ENCODE peak calls at places on chromosomes 1 and 21, in nine cellular contexts. D, B, S, W, J, R, G, H and L are unnamed samples.

GRCh38 chr1:53733975-53734649 is 4.9 kb downstream of the GLIS1 start:
- DNase-seq in B (no peak), R (no peak), S (peak; percentile 93), G (peak; percentile 92), W (no peak), J (no peak), H (no peak), D (no peak), L (no peak)

GRCh38 chr1:151713874-151714273 is 2.7 kb downstream of the CELF3 start:
- DNase-seq in G (no peak), R (no peak), J (no peak), S (no peak), B (no peak), W (no peak), D (no peak), H (no peak), L (no peak)

GRCh38 chr1:59413327-59413720 is 116.4 kb downstream of the FGGY start:
- DNase-seq in D (no peak), B (no peak), J (no peak), H (no peak), R (no peak), G (peak; percentile 12), S (no peak), W (no peak), L (no peak)

GRCh38 chr1:54774820-54775498 is 10.6 kb upstream of the PARS2 start:
- DNase-seq in J (no peak), H (no peak), S (peak; percentile 17), G (peak; percentile 37), W (no peak), R (no peak), D (no peak), B (peak; percentile 52), L (no peak)

GRCh38 chr1:29196863-29197589 is 15.3 kb upstream of the SRSF4 start:
- DNase-seq in G (peak; percentile 79), R (no peak), B (no peak), W (no peak), D (no peak), H (no peak), J (peak; percentile 7), S (peak; percentile 79), L (no peak)

GRCh38 chr21:34592120-34592561 is 22.8 kb downstream of the RCAN1 start:
- DNase-seq in H (peak; percentile 58), W (no peak), G (peak; percentile 43), J (no peak), B (no peak), D (no peak), R (peak; percentile 91), S (no peak), L (peak; percentile 25)

GRCh38 chr1:153032677-153033308 is 1.8 kb downstream of the SPRR1B start:
- DNase-seq in D (no peak), S (peak; percentile 69), H (peak; percentile 47), R (no peak), G (peak; percentile 66), J (no peak), B (peak; percentile 26), W (no peak), L (peak; percentile 51)

GRCh38 chr1:77742011-77742555 is 17.6 kb downstream of the USP33 start:
- DNase-seq in D (no peak), G (no peak), W (no peak), B (no peak), H (no peak), J (no peak), R (no peak), S (no peak), L (no peak)

GRCh38 chr1:7549277-7549676 is 221.8 kb upstream of the VAMP3 start:
- DNase-seq in H (no peak), G (peak; percentile 73), S (peak; percentile 99), D (no peak), B (peak; percentile 46), R (peak; percentile 55), W (no peak), J (no peak), L (no peak)

GRCh38 chr1:109615879-109616278 is 3.5 kb downstream of the GNAT2 start:
- DNase-seq in D (no peak), S (no peak), B (no peak), H (peak; percentile 45), J (no peak), G (no peak), R (no peak), W (no peak), L (no peak)

GRCh38 chr21:15051652-15052554 is 12.9 kb downstream of the NRIP1 start:
- DNase-seq in W (no peak), R (peak; percentile 88), B (peak; percentile 18), H (no peak), S (peak; percentile 24), D (no peak), G (peak; percentile 54), J (no peak), L (no peak)

GRCh38 chr1:9852410-9853301 is 28.9 kb upstream of the CLSTN1 start:
- DNase-seq in J (no peak), G (peak; percentile 82), S (peak; percentile 58), B (no peak), H (no peak), D (no peak), R (no peak), W (no peak), L (no peak)

GRCh38 chr1:109773900-109774485 is 10.3 kb upstream of the EPS8L3 start:
- DNase-seq in G (no peak), D (no peak), H (no peak), S (no peak), B (no peak), R (no peak), J (no peak), W (no peak), L (no peak)

GRCh38 chr1:187110351-187110750 is 281.6 kb downstream of the PLA2G4A start:
- DNase-seq in B (no peak), R (no peak), J (no peak), D (no peak), G (no peak), W (no peak), S (no peak), H (no peak), L (no peak)

GRCh38 chr1:242219298-242219901 is 220.5 kb upstream of the MAP1LC3C start:
- DNase-seq in R (no peak), G (peak; percentile 49), W (no peak), H (no peak), D (no peak), J (no peak), S (no peak), B (no peak), L (no peak)